ENCODE peak calls at places on chromosomes 16 and 17, in four cellular contexts. One of them, this sample, is unnamed.

GRCh38 chr17:70130274-70130673 is 39.1 kb upstream of the KCNJ2 start:
- DNase-seq in spleen: no peak
- DNase-seq in upper lobe of left lung: no peak
- DNase-seq in A549: no peak
- DNase-seq in this sample: no peak

GRCh38 chr17:50939542-50939794 is 73.3 kb upstream of the TOB1 start:
- DNase-seq in spleen: no peak
- DNase-seq in upper lobe of left lung: no peak
- DNase-seq in A549: no peak
- DNase-seq in this sample: no peak

GRCh38 chr16:22797551-22797950 is 16.4 kb upstream of the HS3ST2 start:
- DNase-seq in spleen: no peak
- DNase-seq in upper lobe of left lung: no peak
- DNase-seq in A549: no peak
- DNase-seq in this sample: no peak

GRCh38 chr16:27698266-27698665 is 148.3 kb downstream of the KATNIP start:
- DNase-seq in spleen: peak; percentile 59
- DNase-seq in upper lobe of left lung: no peak
- DNase-seq in A549: no peak
- DNase-seq in this sample: peak; percentile 23

GRCh38 chr17:72079700-72080099 is 41.1 kb upstream of the SOX9 start:
- DNase-seq in spleen: no peak
- DNase-seq in upper lobe of left lung: no peak
- DNase-seq in A549: no peak
- DNase-seq in this sample: no peak

GRCh38 chr17:31907342-31907975 is 6.0 kb upstream of the UTP6 start:
- DNase-seq in spleen: no peak
- DNase-seq in upper lobe of left lung: no peak
- DNase-seq in A549: no peak
- DNase-seq in this sample: no peak

GRCh38 chr16:27238591-27238990 is 30.0 kb downstream of the NSMCE1 start:
- DNase-seq in spleen: no peak
- DNase-seq in upper lobe of left lung: peak; percentile 16
- DNase-seq in A549: no peak
- DNase-seq in this sample: no peak

GRCh38 chr17:546456-546855 is 168.2 kb downstream of the VPS53 start:
- DNase-seq in spleen: no peak
- DNase-seq in upper lobe of left lung: no peak
- DNase-seq in A549: no peak
- DNase-seq in this sample: no peak

GRCh38 chr17:55641559-55642160 is 81.0 kb downstream of the TMEM100 start:
- DNase-seq in spleen: peak; percentile 77
- DNase-seq in upper lobe of left lung: peak; percentile 74
- DNase-seq in A549: peak; percentile 73
- DNase-seq in this sample: peak; percentile 4

GRCh38 chr16:17417740-17418139 is 53.0 kb downstream of the XYLT1 start:
- DNase-seq in spleen: no peak
- DNase-seq in upper lobe of left lung: no peak
- DNase-seq in A549: no peak
- DNase-seq in this sample: no peak

GRCh38 chr16:69910964-69911363 is 40.2 kb upstream of the CLEC18A start:
- DNase-seq in spleen: no peak
- DNase-seq in upper lobe of left lung: no peak
- DNase-seq in A549: no peak
- DNase-seq in this sample: no peak

GRCh38 chr16:87723224-87723619 is 42.6 kb downstream of the KLHDC4 start:
- DNase-seq in spleen: peak; percentile 83
- DNase-seq in upper lobe of left lung: peak; percentile 59
- DNase-seq in A549: no peak
- DNase-seq in this sample: peak; percentile 42

DNA sequence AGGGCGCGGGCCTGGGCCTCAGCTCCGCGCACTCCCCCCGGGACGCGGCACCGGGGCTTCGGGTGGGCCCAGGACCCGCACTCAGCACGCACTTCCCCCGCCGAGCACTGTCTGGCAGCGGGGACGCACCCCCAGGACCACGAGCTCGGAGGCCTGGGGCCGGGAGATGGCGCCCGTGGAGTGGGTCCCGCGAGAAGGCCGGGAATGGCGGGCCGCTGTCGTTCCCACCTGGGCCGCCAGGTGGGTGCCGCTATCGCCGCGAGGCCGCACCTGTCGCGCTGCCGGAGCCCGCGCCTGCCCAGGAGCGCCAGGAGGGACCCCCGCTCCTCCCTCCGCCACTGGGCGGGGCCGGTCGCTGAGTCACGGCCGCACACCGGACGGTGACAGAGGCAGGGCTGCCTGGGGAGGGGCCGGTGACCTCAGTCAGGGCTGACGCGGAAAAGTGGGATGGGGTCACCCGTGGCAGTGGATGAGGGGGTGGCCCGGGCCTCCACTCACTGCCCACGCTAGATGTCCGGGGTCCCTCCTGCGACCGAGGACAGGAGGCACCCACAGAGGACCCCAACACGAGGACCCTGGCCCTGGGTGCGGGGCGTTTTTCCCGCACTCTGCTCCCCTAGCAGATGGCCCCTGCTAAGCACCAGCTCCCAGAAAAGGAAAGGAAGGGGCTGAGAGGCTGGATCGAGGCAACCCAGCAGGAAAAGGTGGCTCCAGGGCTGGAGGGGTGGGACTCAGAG is 6.9 kb upstream of the ACTG1 start:
- DNase-seq in spleen: peak; percentile 93
- DNase-seq in upper lobe of left lung: peak; percentile 79
- DNase-seq in A549: peak; percentile 66
- DNase-seq in this sample: no peak
- TF ChIP-seq POLR2A in spleen: no peak
- TF ChIP-seq POLR2A in upper lobe of left lung: peak; percentile 38
- TF ChIP-seq POLR2A in A549: peak; percentile 3
- TF ChIP-seq POLR2A in this sample: no peak

GRCh38 chr17:7436556-7437368 is 1.5 kb downstream of the TMEM102 start:
- DNase-seq in spleen: peak; percentile 97
- DNase-seq in upper lobe of left lung: peak; percentile 89
- DNase-seq in A549: peak; percentile 92
- DNase-seq in this sample: peak; percentile 75
- TF ChIP-seq POLR2A in spleen: no peak
- TF ChIP-seq POLR2A in upper lobe of left lung: peak; percentile 45
- TF ChIP-seq POLR2A in A549: no peak
- TF ChIP-seq POLR2A in this sample: no peak

DNA sequence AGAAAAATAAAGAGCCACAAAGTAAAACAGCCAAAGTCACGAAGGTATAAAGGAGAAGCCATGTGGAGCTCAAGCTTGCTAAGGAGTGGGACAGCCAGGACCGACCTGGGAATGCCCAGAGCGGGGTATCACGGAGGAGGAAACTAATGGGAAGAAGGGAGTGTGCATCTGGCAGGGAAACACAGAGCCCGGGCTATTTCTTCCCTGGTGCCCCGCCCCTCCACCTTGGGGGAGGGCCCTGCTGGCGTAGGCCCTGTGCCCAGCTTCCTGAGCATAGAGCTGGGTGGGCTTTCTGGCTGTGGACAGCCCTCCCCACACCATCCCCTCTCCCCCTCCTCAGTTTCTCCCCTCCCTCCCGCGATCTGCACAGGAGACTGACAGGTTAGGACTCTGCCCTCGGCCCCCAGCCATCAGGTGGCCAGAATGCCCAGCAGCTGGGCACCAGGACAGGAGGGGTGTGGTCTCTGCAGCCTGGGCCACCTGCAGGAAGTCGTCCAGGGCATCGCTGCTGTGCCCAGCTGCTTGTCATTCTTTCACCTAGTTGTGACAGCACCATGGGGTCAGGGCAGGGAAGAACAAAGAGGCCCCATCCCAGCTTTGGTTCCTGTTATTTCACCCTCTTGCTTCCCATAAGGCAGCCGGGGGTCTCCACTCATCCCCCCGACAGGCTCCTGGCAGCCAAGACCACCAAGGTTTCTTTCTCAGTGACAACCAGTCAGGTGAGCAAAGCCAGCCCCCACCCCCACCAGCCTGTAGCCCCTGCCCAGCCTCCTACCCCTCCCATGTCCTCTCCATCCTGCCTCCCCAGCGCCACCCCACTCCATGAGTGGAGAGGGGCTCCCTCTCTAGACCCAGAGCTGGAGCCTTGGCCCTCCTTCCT is 7.1 kb upstream of the DCAF7 start:
- DNase-seq in spleen: no peak
- DNase-seq in upper lobe of left lung: no peak
- DNase-seq in A549: no peak
- DNase-seq in this sample: no peak
- TF ChIP-seq POLR2A in spleen: no peak
- TF ChIP-seq POLR2A in upper lobe of left lung: no peak
- TF ChIP-seq POLR2A in A549: no peak
- TF ChIP-seq POLR2A in this sample: no peak

DNA sequence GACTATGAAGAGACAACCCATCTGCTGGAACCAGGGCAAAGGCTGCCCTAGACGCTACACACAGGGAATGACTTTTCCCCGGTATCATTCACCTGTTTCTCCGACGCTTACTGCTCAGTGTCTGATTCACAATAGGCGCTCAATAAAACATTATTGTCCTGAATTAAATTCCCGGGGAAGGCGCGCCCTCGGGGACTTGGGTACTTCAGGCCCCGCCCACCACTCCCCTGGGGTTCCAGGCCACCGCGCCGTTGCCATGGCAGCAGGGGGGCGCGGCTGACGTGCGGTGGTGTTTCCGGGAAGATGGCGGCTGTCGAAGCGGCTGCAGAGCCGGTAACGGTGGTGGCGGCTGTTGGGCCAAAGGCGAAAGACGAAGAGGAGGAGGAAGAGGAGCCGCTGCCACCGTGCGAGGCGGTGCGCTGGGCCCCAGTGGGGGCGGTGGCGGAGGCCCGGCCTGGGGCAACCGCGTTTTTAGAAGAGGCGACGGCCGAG is at the start of gene RUNDC1:
- DNase-seq in spleen: peak; percentile 98
- DNase-seq in upper lobe of left lung: peak; percentile 97
- DNase-seq in A549: peak; percentile 92
- DNase-seq in this sample: peak; percentile 90
- TF ChIP-seq POLR2A in spleen: no peak
- TF ChIP-seq POLR2A in upper lobe of left lung: peak; percentile 78
- TF ChIP-seq POLR2A in A549: peak; percentile 94
- TF ChIP-seq POLR2A in this sample: peak; percentile 93

DNA sequence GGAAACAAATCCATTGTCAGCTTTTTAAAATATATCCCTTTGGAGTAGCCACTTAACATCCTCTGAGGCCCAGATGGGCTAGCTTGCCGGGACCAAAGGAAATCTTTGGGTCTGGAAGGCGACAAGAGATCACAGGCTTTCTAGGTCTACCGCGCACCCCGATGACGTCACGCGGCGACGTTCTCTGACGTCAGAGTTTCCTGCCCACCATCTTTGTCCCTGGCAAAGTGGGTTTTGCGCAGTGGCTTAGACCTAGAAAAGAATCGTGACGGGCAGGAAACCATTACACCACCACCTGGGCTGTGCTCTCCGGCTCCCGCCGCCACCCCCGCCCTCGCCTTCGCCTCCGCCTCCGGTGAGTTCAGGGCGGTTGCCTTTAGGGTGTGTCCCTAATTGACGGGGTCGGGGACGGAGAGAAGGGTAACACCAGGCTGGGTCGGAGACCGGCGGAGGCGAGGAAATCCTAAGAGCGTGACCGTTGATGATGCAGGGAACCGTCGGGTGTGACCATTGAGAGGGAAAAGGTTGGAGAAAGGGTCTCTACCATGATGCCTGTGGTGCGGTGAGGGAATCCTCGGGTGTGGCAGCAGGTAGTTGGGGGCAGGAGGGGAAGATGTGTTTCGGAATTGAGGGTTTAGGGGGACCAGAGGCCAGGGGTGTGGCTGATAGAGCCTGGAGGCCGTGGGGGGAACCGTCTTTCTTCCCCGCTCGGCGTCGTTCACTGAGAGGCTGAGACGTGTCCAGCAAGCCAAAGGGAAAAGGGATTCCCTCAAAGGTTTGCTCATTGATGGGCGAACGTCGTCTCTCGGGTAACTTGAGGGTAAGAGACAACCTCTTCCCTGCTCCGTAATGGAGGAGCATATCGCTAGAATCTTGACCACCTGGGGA is at the start of gene AP2B1:
- DNase-seq in spleen: peak; percentile 97
- DNase-seq in upper lobe of left lung: peak; percentile 93
- DNase-seq in A549: peak; percentile 99
- DNase-seq in this sample: peak; percentile 74
- TF ChIP-seq POLR2A in spleen: peak; percentile 92
- TF ChIP-seq POLR2A in upper lobe of left lung: peak; percentile 83
- TF ChIP-seq POLR2A in A549: peak; percentile 76
- TF ChIP-seq POLR2A in this sample: peak; percentile 68

DNA sequence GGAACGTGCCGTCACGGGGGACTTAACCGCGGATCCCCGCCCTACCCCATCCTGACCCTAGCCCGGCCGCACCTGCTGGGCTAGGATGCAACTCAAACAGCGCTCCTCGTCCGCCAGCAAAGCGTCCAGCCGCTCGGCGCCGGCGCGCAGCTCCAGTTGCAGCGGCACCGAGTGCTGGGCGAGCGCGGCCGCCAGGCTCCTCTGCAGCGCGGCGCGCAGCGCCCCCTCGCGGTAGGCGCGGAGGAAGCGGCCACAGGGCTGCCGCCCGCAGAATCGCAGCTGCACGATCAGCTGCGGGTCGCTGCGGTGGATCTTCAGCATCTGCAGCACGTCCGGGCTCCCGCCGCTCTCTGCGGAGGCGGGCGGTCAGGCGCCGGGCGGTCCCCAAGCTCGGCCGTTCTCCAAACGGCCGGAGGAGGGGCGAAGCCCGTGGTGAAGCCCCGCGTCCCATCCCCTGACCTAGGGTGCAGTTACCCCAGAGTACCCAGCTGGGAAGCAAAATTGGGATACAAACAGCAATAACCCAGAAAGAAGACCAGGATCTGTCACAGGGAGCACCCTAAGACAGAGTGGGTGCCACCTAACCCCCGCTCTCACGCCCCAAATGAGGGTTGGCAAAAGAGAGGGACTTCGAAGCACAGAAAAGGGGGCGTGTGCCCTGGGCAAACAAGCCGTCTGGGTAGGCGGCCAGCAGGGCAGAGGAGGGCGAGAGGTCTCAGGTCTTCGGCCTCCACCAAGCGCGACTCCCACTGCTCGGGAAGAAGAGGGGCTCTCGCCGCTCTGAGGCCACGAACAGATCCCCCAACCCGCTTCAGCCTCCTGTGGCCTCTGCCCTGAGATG is 4.2 kb downstream of the TRADD start:
- DNase-seq in spleen: peak; percentile 96
- DNase-seq in upper lobe of left lung: peak; percentile 79
- DNase-seq in A549: peak; percentile 72
- DNase-seq in this sample: peak; percentile 87
- TF ChIP-seq POLR2A in spleen: no peak
- TF ChIP-seq POLR2A in upper lobe of left lung: no peak
- TF ChIP-seq POLR2A in A549: no peak
- TF ChIP-seq POLR2A in this sample: no peak

DNA sequence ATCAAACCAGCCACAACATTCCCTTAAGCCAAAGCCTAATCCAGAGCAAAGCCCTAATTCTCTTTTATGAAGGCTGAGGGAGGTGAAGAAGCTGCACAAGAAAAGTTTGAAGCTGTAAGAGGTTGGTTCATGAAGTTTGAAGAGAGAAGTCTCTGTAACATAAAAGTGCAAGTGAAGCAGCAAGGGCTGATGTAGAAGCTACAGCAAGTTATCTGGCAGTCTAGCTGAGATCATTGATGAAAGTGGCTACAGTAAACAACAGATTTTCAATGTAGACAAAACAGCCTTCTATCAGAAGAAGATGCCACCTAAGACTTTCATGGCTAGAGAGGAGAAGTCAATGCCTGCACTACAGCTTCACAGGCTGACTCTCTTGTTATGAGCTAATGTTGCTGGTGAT is 52.5 kb downstream of the NACA2 start:
- DNase-seq in spleen: no peak
- DNase-seq in upper lobe of left lung: no peak
- DNase-seq in A549: no peak
- DNase-seq in this sample: no peak
- TF ChIP-seq POLR2A in spleen: no peak
- TF ChIP-seq POLR2A in upper lobe of left lung: no peak
- TF ChIP-seq POLR2A in A549: no peak
- TF ChIP-seq POLR2A in this sample: no peak